ENCODE peak calls at places on chromosome 11, in ten cellular contexts. J is NCI-H226; M is neuronal stem cell; T is stimulated activated CD8-positive, alpha-beta memory T cell treated with anti-CD3 and anti-CD28 coated beads, Interleukin-7, amount 100 ng/mL, for 1 hour; K is glutamatergic neuron; F is MM.1S; R is endothelial cell; V is ovary; Z is HEK293T; S is skeletal muscle cell. C is an unnamed sample.

GRCh38 chr11:57530596-57531507 is at the start of gene TIMM10:
- DNase-seq in S (peak), T (peak), M (peak), V (peak), J (peak), Z (peak), K (peak), F (peak), R (peak), C (peak)

GRCh38 chr11:17354070-17354924 is 2.7 kb downstream of the NCR3LG1 start:
- DNase-seq in J (no peak), F (peak), R (peak), K (peak), T (no peak), V (peak), S (peak), Z (peak), M (peak), C (no peak)

GRCh38 chr11:75534291-75535038 is 8.7 kb upstream of the GDPD5 start:
- DNase-seq in V (no peak), K (no peak), M (no peak), F (no peak), Z (no peak), R (no peak), S (no peak), J (no peak), T (no peak), C (no peak)

GRCh38 chr11:134124660-134125451 is 56.0 kb downstream of the JAM3 start:
- DNase-seq in K (peak), T (no peak), S (no peak), M (peak), Z (no peak), F (peak), J (no peak), R (peak), V (no peak), C (no peak)

GRCh38 chr11:27950339-27950738 is 157.6 kb downstream of the KIF18A start:
- DNase-seq in J (no peak), T (no peak), V (no peak), F (no peak), S (no peak), K (no peak), Z (no peak), M (no peak), R (no peak), C (no peak)

GRCh38 chr11:13949876-13950275 is 12.6 kb upstream of the SPON1 start:
- DNase-seq in F (no peak), S (no peak), K (no peak), J (peak), V (no peak), R (no peak), T (no peak), M (no peak), Z (no peak), C (no peak)

GRCh38 chr11:34614334-34615113 is 6.4 kb upstream of the EHF start:
- DNase-seq in S (peak), J (no peak), K (no peak), M (no peak), Z (no peak), R (no peak), F (no peak), V (no peak), T (no peak), C (no peak)

GRCh38 chr11:30914143-30914762 is 328.1 kb upstream of the MPPED2 start:
- DNase-seq in S (peak), M (peak), J (peak), T (no peak), K (peak), F (peak), Z (peak), R (peak), V (no peak), C (peak)

GRCh38 chr11:1853376-1854131 is 670 bp downstream of the LSP1 start:
- DNase-seq in T (no peak), K (no peak), S (no peak), Z (no peak), F (peak), J (no peak), V (no peak), M (no peak), R (no peak), C (no peak)

GRCh38 chr11:12909866-12910265 is 99.2 kb upstream of the RASSF10 start:
- DNase-seq in K (no peak), S (no peak), V (no peak), F (no peak), J (no peak), M (no peak), Z (no peak), T (no peak), R (no peak), C (no peak)

GRCh38 chr11:57275582-57275981 is 38.5 kb upstream of the APLNR start:
- DNase-seq in F (no peak), Z (no peak), M (no peak), J (no peak), V (no peak), R (no peak), K (no peak), S (no peak), T (no peak), C (no peak)

GRCh38 chr11:44760917-44761545 is 34.3 kb downstream of the TSPAN18 start:
- DNase-seq in T (no peak), F (no peak), S (peak), Z (no peak), R (no peak), M (peak), J (peak), K (no peak), V (peak), C (peak)

GRCh38 chr11:116697011-116697410 is 75.8 kb downstream of the BUD13 start:
- DNase-seq in K (no peak), M (no peak), Z (no peak), V (no peak), F (no peak), R (peak), T (no peak), S (no peak), J (peak), C (peak)

GRCh38 chr11:34495724-34496377 is 17.7 kb downstream of the ELF5 start:
- DNase-seq in M (no peak), Z (no peak), F (no peak), K (no peak), S (no peak), V (no peak), J (peak), R (no peak), T (no peak), C (no peak)

GRCh38 chr11:2193099-2193886 is 21.7 kb upstream of the TH start:
- DNase-seq in R (no peak), J (no peak), T (no peak), M (no peak), V (no peak), Z (no peak), F (no peak), K (no peak), S (no peak), C (no peak)

GRCh38 chr11:8614497-8614896 is 20.5 kb upstream of the STK33 start:
- DNase-seq in T (no peak), F (no peak), S (no peak), V (no peak), M (no peak), K (no peak), R (no peak), Z (no peak), J (no peak), C (no peak)

GRCh38 chr11:22734628-22735345 is 68.4 kb downstream of the GAS2 start:
- DNase-seq in Z (no peak), K (no peak), M (no peak), T (no peak), S (peak), F (no peak), V (no peak), J (no peak), R (no peak), C (peak)

GRCh38 chr11:34468209-34468841 is 29.6 kb downstream of the CAT start:
- DNase-seq in T (no peak), R (peak), Z (peak), V (no peak), J (no peak), S (no peak), F (peak), K (no peak), M (no peak), C (peak)

GRCh38 chr11:68354181-68354872 is 41.9 kb downstream of the LRP5 start:
- DNase-seq in S (peak), F (no peak), V (peak), J (peak), R (no peak), M (no peak), K (no peak), Z (no peak), T (no peak), C (peak)

GRCh38 chr11:84901986-84902385 is 725.2 kb downstream of the DLG2 start:
- DNase-seq in M (no peak), F (no peak), V (no peak), K (no peak), T (no peak), Z (no peak), S (peak), J (no peak), R (no peak), C (no peak)

GRCh38 chr11:66857234-66857926 is 516 bp downstream of the LRFN4 start:
- DNase-seq in K (no peak), T (no peak), M (no peak), Z (no peak), S (no peak), F (no peak), R (no peak), J (no peak), V (no peak), C (no peak)

GRCh38 chr11:111440416-111441205 is 61.5 kb upstream of the POU2AF1 start:
- DNase-seq in V (no peak), J (no peak), Z (no peak), R (no peak), K (no peak), M (no peak), F (no peak), S (no peak), T (no peak), C (no peak)

GRCh38 chr11:77813256-77813655 is 7.3 kb downstream of the RSF1 start:
- DNase-seq in R (no peak), J (no peak), S (no peak), T (no peak), Z (no peak), V (no peak), F (no peak), K (no peak), M (no peak), C (no peak)

GRCh38 chr11:99519095-99519494 is 498.3 kb downstream of the CNTN5 start:
- DNase-seq in S (no peak), M (no peak), T (no peak), Z (no peak), V (no peak), K (no peak), R (no peak), J (no peak), F (no peak), C (no peak)

GRCh38 chr11:68380786-68381622 is 68.6 kb downstream of the LRP5 start:
- DNase-seq in T (no peak), V (no peak), R (no peak), F (no peak), S (no peak), K (no peak), Z (no peak), M (no peak), J (no peak), C (no peak)

GRCh38 chr11:131534611-131535010 is 164.2 kb downstream of the NTM start:
- DNase-seq in Z (no peak), R (no peak), J (no peak), M (peak), S (no peak), F (no peak), T (no peak), K (no peak), V (no peak), C (no peak)

GRCh38 chr11:10488121-10488580 is 33.1 kb downstream of the AMPD3 start:
- DNase-seq in R (no peak), T (no peak), V (no peak), S (no peak), K (no peak), J (no peak), Z (no peak), F (peak), M (no peak), C (peak)

GRCh38 chr11:42770444-42771065 is 541.2 kb upstream of the API5 start:
- DNase-seq in K (peak), V (no peak), F (peak), R (peak), S (no peak), Z (peak), J (no peak), T (no peak), M (peak), C (no peak)

GRCh38 chr11:18397921-18398320 is 3.6 kb downstream of the LDHA start:
- DNase-seq in M (no peak), R (no peak), T (no peak), J (no peak), V (no peak), S (no peak), K (no peak), F (no peak), Z (no peak), C (no peak)

GRCh38 chr11:63504054-63504453 is 1.8 kb upstream of the LGALS12 start:
- DNase-seq in M (no peak), T (no peak), Z (no peak), V (no peak), F (no peak), S (no peak), K (no peak), R (no peak), J (no peak), C (no peak)

GRCh38 chr11:36300651-36301050 is 4.6 kb downstream of the PRR5L start:
- DNase-seq in K (no peak), Z (no peak), J (peak), M (no peak), T (no peak), V (peak), S (no peak), R (no peak), F (no peak), C (no peak)

GRCh38 chr11:11344045-11344444 is 9.0 kb downstream of the CSNK2A3 start:
- DNase-seq in V (no peak), K (no peak), S (no peak), Z (no peak), T (no peak), J (no peak), M (no peak), R (no peak), F (no peak), C (no peak)

GRCh38 chr11:124167852-124168251 is 15.3 kb upstream of the OR10D3 start:
- DNase-seq in K (no peak), V (no peak), M (no peak), S (no peak), J (no peak), T (no peak), Z (no peak), F (no peak), R (no peak), C (no peak)

GRCh38 chr11:47979378-47980092 is 824 bp upstream of the PTPRJ start:
- DNase-seq in J (no peak), S (no peak), K (no peak), V (no peak), M (peak), Z (no peak), F (no peak), R (no peak), T (no peak), C (no peak)

C was measured in foreskin keratinocyte.